ENCODE peak calls at places on chromosome 5, in four cellular contexts. N is endothelial cell, T is A549, L is PC-9. H is an unnamed sample.

GRCh38 chr5:113112435-113112834 is 135.8 kb downstream of the DCP2 start:
- DNase-seq in L (no peak), N (no peak), T (no peak), H (peak)

GRCh38 chr5:151253604-151253948 is 591 bp downstream of the GM2A start:
- DNase-seq in T (no peak), L (no peak), N (peak), H (no peak)

GRCh38 chr5:118918232-118918631 is 70.1 kb downstream of the DTWD2 start:
- DNase-seq in N (no peak), T (no peak), L (no peak), H (no peak)

GRCh38 chr5:123086376-123087055 is 2.5 kb upstream of the PRDM6 start:
- DNase-seq in T (no peak), N (no peak), L (no peak), H (no peak)

GRCh38 chr5:158770506-158770905 is 329.2 kb downstream of the EBF1 start:
- DNase-seq in N (peak), T (peak), L (no peak), H (no peak)

GRCh38 chr5:103929310-103930003 is 366.9 kb upstream of the NUDT12 start:
- DNase-seq in T (no peak), N (no peak), L (peak), H (no peak)

GRCh38 chr5:14581891-14582796 is 552 bp downstream of the OTULINL start:
- DNase-seq in N (peak), L (no peak), T (peak), H (no peak)

GRCh38 chr5:153276151-153276550 is 214.3 kb upstream of the GRIA1 start:
- DNase-seq in L (no peak), T (no peak), N (peak), H (peak)

GRCh38 chr5:18220631-18221030 is 586.4 kb downstream of the TAF11L14 start:
- DNase-seq in T (no peak), L (no peak), N (no peak), H (no peak)

GRCh38 chr5:118984602-118985001 is 3.7 kb downstream of the DTWD2 start:
- DNase-seq in L (no peak), N (no peak), T (no peak), H (no peak)

GRCh38 chr5:134133213-134133994 is 18.9 kb downstream of the TCF7 start:
- DNase-seq in L (no peak), N (no peak), T (no peak), H (no peak)

GRCh38 chr5:80860934-80861613 is 99.1 kb upstream of the RASGRF2 start:
- DNase-seq in N (no peak), L (no peak), T (no peak), H (no peak)

GRCh38 chr5:58156977-58157701 is 302.7 kb downstream of the PLK2 start:
- DNase-seq in L (no peak), N (no peak), T (no peak), H (no peak)

GRCh38 chr5:152622628-152623027 is 217.5 kb upstream of the NMUR2 start:
- DNase-seq in L (no peak), N (no peak), T (no peak), H (no peak)

GRCh38 chr5:168047043-168047668 is 244.3 kb upstream of the WWC1 start:
- DNase-seq in T (peak), L (peak), N (peak), H (peak)

GRCh38 chr5:73858054-73858453 is 232.1 kb downstream of the ARHGEF28 start:
- DNase-seq in T (no peak), N (no peak), L (no peak), H (no peak)

GRCh38 chr5:56656816-56657740 is 158.3 kb upstream of the MAP3K1 start:
- DNase-seq in T (no peak), L (peak), N (no peak), H (no peak)

GRCh38 chr5:128241071-128241695 is 157.6 kb downstream of the SLC12A2 start:
- DNase-seq in N (no peak), T (no peak), L (no peak), H (no peak)

GRCh38 chr5:132655821-132656773 is 1.9 kb upstream of the IL13 start:
- DNase-seq in L (no peak), N (no peak), T (no peak), H (no peak)

GRCh38 chr5:143054480-143054941 is 284.3 kb downstream of the ARHGAP26 start:
- DNase-seq in L (no peak), T (no peak), N (no peak), H (no peak)

GRCh38 chr5:122607818-122608217 is 167.1 kb upstream of the SNX2 start:
- DNase-seq in N (no peak), T (no peak), L (no peak), H (peak)

GRCh38 chr5:97752871-97753270 is 569.8 kb upstream of the RIOK2 start:
- DNase-seq in T (no peak), L (no peak), N (no peak), H (no peak)

GRCh38 chr5:88944751-88945507 is 61.9 kb upstream of the MEF2C start:
- DNase-seq in T (no peak), L (no peak), N (no peak), H (no peak)

GRCh38 chr5:980001-980588 is 28.5 kb upstream of the NKD2 start:
- DNase-seq in N (no peak), L (no peak), T (no peak), H (no peak)

GRCh38 chr5:34555699-34556513 is 100.2 kb upstream of the RAI14 start:
- DNase-seq in L (no peak), N (no peak), T (no peak), H (no peak)

GRCh38 chr5:132265336-132266030 is 8.0 kb downstream of the PDLIM4 start:
- DNase-seq in N (peak), T (peak), L (peak), H (peak)

GRCh38 chr5:42595597-42595996 is 161.0 kb upstream of the CCDC152 start:
- DNase-seq in L (no peak), T (no peak), N (no peak), H (no peak)

GRCh38 chr5:42587056-42587723 is 164.0 kb downstream of the GHR start:
- DNase-seq in N (no peak), T (no peak), L (no peak), H (no peak)

GRCh38 chr5:82512025-82512424 is 233.9 kb upstream of the RPS23 start:
- DNase-seq in L (no peak), T (no peak), N (no peak), H (no peak)

GRCh38 chr5:74851684-74852353 is 14.4 kb downstream of the FAM169A start:
- DNase-seq in N (no peak), L (no peak), T (peak), H (no peak)

GRCh38 chr5:72597456-72597948 is 90.3 kb upstream of the ZNF366 start:
- DNase-seq in N (peak), T (peak), L (peak), H (no peak)

GRCh38 chr5:140073296-140073695 is 30.2 kb upstream of the NRG2 start:
- DNase-seq in L (no peak), T (no peak), N (no peak), H (no peak)
- TF ChIP-seq CTCF in L (peak), T (peak), N (peak), H (peak)

DNA sequence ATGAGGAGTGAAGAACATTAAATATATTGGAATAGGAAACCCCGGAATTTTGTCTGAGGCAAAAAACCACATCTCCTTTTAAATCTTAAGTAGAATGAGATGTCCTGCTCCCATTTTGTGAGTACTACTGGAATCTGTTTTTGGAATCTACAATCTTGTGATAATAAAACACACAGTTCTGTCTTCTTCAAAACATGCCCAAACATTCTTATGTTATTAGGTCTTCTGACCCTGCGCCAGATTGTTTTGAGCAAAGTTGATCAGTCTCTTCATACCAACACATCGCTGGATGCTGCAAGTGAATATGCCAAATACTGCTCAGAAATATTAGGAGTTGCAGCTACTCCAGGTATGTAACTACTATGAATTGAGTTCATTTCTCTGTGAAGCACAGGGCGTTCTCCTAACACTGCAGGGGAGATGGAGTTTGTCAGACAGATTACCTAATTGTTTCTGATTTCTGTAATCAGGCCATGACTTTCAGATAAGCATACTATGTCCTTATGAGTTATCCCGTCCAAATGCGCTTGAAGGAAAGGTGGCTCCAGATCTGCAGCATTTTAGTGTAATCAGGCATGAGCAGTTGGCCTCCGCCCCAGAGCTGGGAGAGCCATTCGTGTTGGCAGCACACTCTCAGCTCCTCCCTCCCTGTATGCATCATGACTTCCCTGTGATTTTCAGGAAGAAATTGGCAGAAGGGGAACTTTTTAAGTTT is 88.0 kb downstream of the NLN start:
- DNase-seq in T (no peak), N (no peak), L (peak), H (peak)
- TF ChIP-seq CTCF in T (no peak), N (no peak), L (no peak), H (no peak)

GRCh38 chr5:120082316-120083068 is 381.6 kb upstream of the PRR16 start:
- DNase-seq in T (no peak), L (no peak), N (no peak), H (no peak)
- TF ChIP-seq CTCF in T (no peak), L (peak), N (no peak), H (peak)

GRCh38 chr5:176619203-176619568 is 9.2 kb upstream of the GPRIN1 start:
- DNase-seq in T (peak), L (no peak), N (peak), H (no peak)
- TF ChIP-seq CTCF in T (peak), L (no peak), N (no peak), H (no peak)

GRCh38 chr5:160787247-160787646 is 64.8 kb downstream of the ATP10B start:
- DNase-seq in L (no peak), N (peak), T (peak), H (no peak)
- TF ChIP-seq CTCF in L (peak), N (peak), T (peak), H (peak)

GRCh38 chr5:95842955-95843544 is 20.5 kb upstream of the GLRX start:
- DNase-seq in T (no peak), N (peak), L (peak), H (peak)
- TF ChIP-seq CTCF in T (no peak), N (no peak), L (peak), H (peak)